ENCODE peak calls at places on chromosomes 13 and 19, in four cellular contexts. U, Y, D and C are unnamed samples.

GRCh38 chr13:94956407-94957110 is 244.2 kb upstream of the SOX21 start:
- DNase-seq in U (no peak), Y (no peak), D (no peak), C (no peak)

GRCh38 chr13:80718970-80719369 is 378.0 kb upstream of the SPRY2 start:
- DNase-seq in U (no peak), Y (no peak), D (no peak), C (no peak)

GRCh38 chr19:49340069-49340864 is 5.1 kb downstream of the CD37 start:
- DNase-seq in U (peak; percentile 76), Y (peak; percentile 78), D (peak; percentile 93), C (peak; percentile 60)

GRCh38 chr19:778910-779653 is 18.2 kb upstream of the PTBP1 start:
- DNase-seq in U (no peak), Y (peak; percentile 81), D (no peak), C (no peak)

GRCh38 chr19:1730157-1730556 is 23.1 kb upstream of the ONECUT3 start:
- DNase-seq in U (no peak), Y (no peak), D (no peak), C (no peak)

GRCh38 chr13:98033277-98034247 is 80.1 kb downstream of the IPO5 start:
- DNase-seq in U (peak; percentile 23), Y (peak; percentile 85), D (no peak), C (peak; percentile 20)

GRCh38 chr19:42281175-42282035 is 12.4 kb downstream of the CIC start:
- DNase-seq in U (peak; percentile 74), Y (peak; percentile 76), D (no peak), C (no peak)

GRCh38 chr13:41621716-41622508 is 164.6 kb downstream of the RGCC start:
- DNase-seq in U (no peak), Y (peak; percentile 35), D (no peak), C (no peak)

GRCh38 chr13:44417446-44417845 is 43.8 kb downstream of the SERP2 start:
- DNase-seq in U (no peak), Y (peak; percentile 25), D (no peak), C (no peak)

GRCh38 chr13:29196409-29197074 is 376.4 kb downstream of the MTUS2 start:
- DNase-seq in U (no peak), Y (no peak), D (peak; percentile 58), C (no peak)

GRCh38 chr19:2616741-2617392 is 85.6 kb downstream of the GNG7 start:
- DNase-seq in U (no peak), Y (peak; percentile 35), D (no peak), C (no peak)

GRCh38 chr19:17243340-17243853 is 2.3 kb downstream of the NR2F6 start:
- DNase-seq in U (no peak), Y (peak; percentile 43), D (no peak), C (no peak)

GRCh38 chr19:491146-491741 is 5.0 kb upstream of the MADCAM1 start:
- DNase-seq in U (peak; percentile 70), Y (peak; percentile 34), D (no peak), C (peak; percentile 60)

GRCh38 chr19:7829162-7829520 is 877 bp upstream of the EVI5L start:
- DNase-seq in U (no peak), Y (no peak), D (no peak), C (no peak)

GRCh38 chr19:9869008-9869617 is 34.0 kb downstream of the PIN1 start:
- DNase-seq in U (no peak), Y (no peak), D (no peak), C (no peak)

GRCh38 chr19:9863759-9864158 is 28.6 kb downstream of the PIN1 start:
- DNase-seq in U (no peak), Y (no peak), D (no peak), C (no peak)

GRCh38 chr19:9862897-9863296 is 27.8 kb downstream of the PIN1 start:
- DNase-seq in U (no peak), Y (no peak), D (no peak), C (no peak)

GRCh38 chr19:9861503-9861902 is 26.4 kb downstream of the PIN1 start:
- DNase-seq in U (no peak), Y (no peak), D (no peak), C (no peak)

GRCh38 chr19:9865732-9866627 is 30.9 kb downstream of the PIN1 start:
- DNase-seq in U (no peak), Y (no peak), D (no peak), C (no peak)
- TF ChIP-seq TCF7 in U (no peak), Y (no peak), D (no peak), C (no peak)

GRCh38 chr19:38095411-38096308 is 128.4 kb downstream of the DPF1 start:
- DNase-seq in U (peak; percentile 85), Y (peak; percentile 46), D (peak; percentile 17), C (peak; percentile 89)
- TF ChIP-seq CBFB in U (no peak), Y (no peak), D (no peak), C (no peak)

GRCh38 chr19:43522929-43523328 is 4.1 kb downstream of the ETHE1 start:
- DNase-seq in U (no peak), Y (no peak), D (no peak), C (no peak)
- TF ChIP-seq CREM in U (no peak), Y (no peak), D (no peak), C (no peak)

GRCh38 chr19:57210381-57210780 is 19.1 kb downstream of the ZNF264 start:
- DNase-seq in U (no peak), Y (no peak), D (no peak), C (no peak)

GRCh38 chr19:57212109-57212508 is 18.7 kb upstream of the AURKC start:
- DNase-seq in U (no peak), Y (no peak), D (no peak), C (no peak)
- TF ChIP-seq TCF7 in U (no peak), Y (no peak), D (no peak), C (no peak)

DNA sequence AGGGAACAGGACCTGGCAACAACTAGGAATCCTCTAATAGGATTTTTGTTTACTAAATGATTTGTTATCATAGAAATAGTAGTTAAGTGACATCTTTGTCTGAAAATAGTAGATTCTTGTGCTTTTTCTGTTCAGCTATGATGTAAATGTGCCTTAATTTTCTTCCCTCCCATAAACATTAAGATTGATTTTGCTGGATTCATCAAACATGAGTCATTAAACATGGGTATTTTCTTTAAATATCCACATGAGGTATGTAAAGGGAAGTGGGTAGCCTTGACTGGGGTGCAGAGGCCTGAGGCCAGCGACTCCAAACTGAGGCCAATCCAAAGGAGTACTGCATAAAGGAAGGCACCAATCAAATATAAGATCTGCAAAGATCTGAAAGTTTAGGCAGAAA is 3.7 kb downstream of the ZNF136 start:
- DNase-seq in U (no peak), Y (no peak), D (no peak), C (no peak)
- TF ChIP-seq CBFB in U (no peak), Y (no peak), D (no peak), C (no peak)

GRCh38 chr13:114044486-114044885 is 70.6 kb upstream of the C13orf46 start:
- DNase-seq in U (no peak), Y (no peak), D (no peak), C (no peak)

GRCh38 chr13:114042066-114042815 is 68.4 kb upstream of the C13orf46 start:
- DNase-seq in U (no peak), Y (no peak), D (no peak), C (no peak)

GRCh38 chr13:114041493-114041892 is 67.6 kb upstream of the C13orf46 start:
- DNase-seq in U (no peak), Y (no peak), D (no peak), C (no peak)

GRCh38 chr13:114045113-114045735 is 71.3 kb upstream of the C13orf46 start:
- DNase-seq in U (no peak), Y (no peak), D (no peak), C (no peak)

DNA sequence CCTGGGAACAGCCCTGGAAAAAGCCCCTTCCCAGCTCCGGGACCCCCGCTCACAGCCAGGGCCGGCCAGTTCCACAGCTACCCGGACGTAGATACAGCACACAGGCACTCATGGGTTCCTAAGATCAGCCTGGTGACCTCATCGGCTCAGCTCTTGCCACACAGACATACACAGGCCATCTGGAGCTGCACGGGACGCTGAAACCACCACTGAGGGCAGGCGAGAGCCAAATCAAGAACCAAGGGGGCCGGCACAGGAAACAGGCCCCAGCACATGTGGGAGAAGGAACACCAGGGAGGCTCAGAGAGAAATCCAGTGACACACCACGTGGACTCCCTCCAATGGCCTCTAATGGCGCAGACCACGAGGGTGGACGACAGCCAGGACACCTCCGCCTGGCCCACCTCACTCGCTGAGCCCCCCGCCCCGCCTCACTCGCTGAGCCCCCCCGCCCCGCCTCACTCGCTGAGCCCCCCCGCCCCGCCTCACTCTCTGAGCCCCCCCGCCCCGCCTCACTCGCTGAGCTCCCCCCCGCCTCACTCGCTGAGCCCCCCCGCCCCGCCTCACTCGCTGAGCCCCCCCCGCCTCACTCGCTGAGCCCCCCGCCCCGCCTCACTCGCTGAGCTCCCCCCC is 69.7 kb upstream of the C13orf46 start:
- DNase-seq in U (no peak), Y (peak; percentile 52), D (no peak), C (no peak)
- TF ChIP-seq CREM in U (no peak), Y (no peak), D (no peak), C (no peak)

DNA sequence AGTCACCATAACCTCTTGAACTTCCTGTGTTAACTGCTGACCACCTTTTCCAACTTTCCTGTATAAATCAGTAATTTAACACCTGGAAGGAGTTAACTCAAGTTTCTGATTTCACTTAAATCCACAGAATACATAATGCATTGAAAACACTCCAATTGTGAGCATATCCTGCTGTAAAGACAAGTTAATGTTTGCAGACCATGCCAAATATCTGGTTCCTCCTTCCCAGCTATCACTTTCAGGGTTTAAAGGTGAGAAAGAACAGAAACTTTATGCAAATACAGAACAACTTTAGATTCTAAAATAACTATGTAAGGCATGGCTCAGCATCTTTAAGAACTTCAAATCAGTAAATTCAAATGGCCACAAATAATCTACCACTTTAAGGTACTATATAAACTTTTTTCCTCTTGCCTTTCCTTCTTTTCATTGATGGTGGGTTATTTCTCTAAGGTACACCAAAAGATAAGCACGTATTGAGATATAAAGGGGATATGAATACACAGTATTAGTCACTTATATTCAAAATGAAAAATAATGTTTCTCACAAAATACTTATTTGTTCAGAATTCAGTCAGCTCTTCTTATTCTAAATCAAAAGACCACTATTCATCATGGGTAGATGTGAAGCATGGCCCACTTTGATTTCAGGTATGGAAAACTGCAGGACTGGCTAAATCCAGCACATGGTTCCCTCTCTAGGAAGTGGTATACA is 6.6 kb upstream of the TPTE2 start:
- DNase-seq in U (no peak), Y (no peak), D (peak; percentile 67), C (no peak)
- TF ChIP-seq TCF7 in U (no peak), Y (no peak), D (no peak), C (no peak)

DNA sequence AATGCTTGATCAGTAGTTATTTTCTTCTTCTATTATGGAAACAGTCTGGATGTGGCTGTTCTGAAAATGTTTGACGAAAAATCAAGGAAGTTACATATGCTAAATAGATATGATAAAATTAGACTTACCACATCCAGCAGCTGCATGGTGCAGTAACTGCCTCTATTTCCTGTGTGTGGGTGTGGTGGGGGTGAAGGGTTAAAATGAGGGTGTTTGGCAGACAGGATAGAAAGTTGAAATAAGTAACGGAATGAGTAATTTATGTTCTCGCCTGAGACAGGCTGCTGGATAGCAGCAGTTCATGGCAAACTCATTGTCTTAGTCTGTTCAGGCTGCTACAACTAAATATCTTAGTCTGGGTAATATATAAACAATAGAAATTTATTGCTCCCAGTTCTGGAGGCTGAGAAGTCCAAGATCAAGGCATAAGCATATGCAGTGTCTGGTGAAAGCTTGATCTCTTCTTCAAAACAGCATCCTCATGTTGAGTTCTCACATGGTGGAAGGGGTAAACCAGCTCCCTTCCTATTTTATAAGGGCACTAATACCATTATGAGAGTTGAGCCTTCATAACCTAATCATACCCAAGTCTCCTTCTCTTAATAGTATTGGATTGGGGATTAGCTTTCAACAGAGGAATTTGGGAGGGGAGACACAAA is 1248.9 kb downstream of the SLITRK5 start:
- DNase-seq in U (no peak), Y (no peak), D (peak; percentile 12), C (no peak)
- TF ChIP-seq CBFB in U (no peak), Y (no peak), D (no peak), C (no peak)